ENCODE peak calls at places on chromosomes 1 and 21, in nine cellular contexts. J is IMR-90, V is adipocyte, S is endothelial cell of umbilical vein, N is neuronal stem cell, L is HCT116, E is K562, T is colonic mucosa, W is H9. P is an unnamed sample.

GRCh38 chr1:86703696-86704455 is 500 bp upstream of the SH3GLB1 start:
- DNase-seq in E (peak; percentile 11), T (peak; percentile 53), V (no peak), J (no peak), N (peak; percentile 41), S (peak; percentile 69), W (peak; percentile 57), L (no peak), P (peak; percentile 25)

GRCh38 chr21:37182222-37182621 is 84.9 kb downstream of the VPS26C start:
- DNase-seq in N (no peak), S (no peak), T (no peak), W (no peak), L (no peak), J (no peak), V (no peak), E (no peak), P (no peak)

GRCh38 chr1:226104671-226105121 is 42.2 kb downstream of the H3-3A start:
- DNase-seq in S (no peak), V (no peak), L (no peak), T (no peak), N (no peak), E (no peak), J (peak; percentile 52), W (no peak), P (no peak)

GRCh38 chr1:111417755-111418154 is 9.8 kb downstream of the OVGP1 start:
- DNase-seq in N (no peak), S (no peak), W (no peak), E (no peak), V (peak; percentile 65), J (peak; percentile 78), T (no peak), L (no peak), P (peak; percentile 72)

GRCh38 chr1:115077286-115077983 is 11.9 kb downstream of the TSPAN2 start:
- DNase-seq in E (no peak), W (no peak), S (no peak), N (no peak), L (no peak), T (no peak), V (peak; percentile 31), J (no peak), P (no peak)

GRCh38 chr1:93437976-93438605 is 9.8 kb upstream of the FNBP1L start:
- DNase-seq in W (no peak), V (peak; percentile 83), T (no peak), N (peak; percentile 11), S (peak; percentile 69), J (peak; percentile 65), L (no peak), E (peak; percentile 52), P (peak; percentile 47)

GRCh38 chr1:222104661-222105392 is 362.9 kb upstream of the DUSP10 start:
- DNase-seq in T (no peak), L (no peak), J (peak; percentile 34), E (no peak), S (no peak), N (no peak), V (no peak), W (no peak), P (no peak)

GRCh38 chr21:45488839-45489479 is 53.3 kb downstream of the SLC19A1 start:
- DNase-seq in T (no peak), W (peak; percentile 55), J (no peak), N (no peak), S (no peak), E (no peak), V (no peak), L (no peak), P (no peak)

GRCh38 chr1:201820413-201820812 is 8.5 kb upstream of the IPO9 start:
- DNase-seq in W (no peak), E (no peak), V (no peak), L (no peak), S (no peak), N (no peak), T (no peak), J (no peak), P (no peak)

GRCh38 chr1:55503663-55504305 is 288.6 kb upstream of the USP24 start:
- DNase-seq in N (no peak), E (no peak), S (no peak), L (no peak), W (no peak), V (peak; percentile 50), T (no peak), J (peak; percentile 83), P (peak; percentile 43)

GRCh38 chr1:9589144-9589718 is 520 bp downstream of the TMEM201 start:
- DNase-seq in N (no peak), T (peak; percentile 36), J (peak; percentile 23), L (no peak), E (peak; percentile 33), W (no peak), S (peak; percentile 44), V (peak; percentile 68), P (peak; percentile 32)

GRCh38 chr1:233496940-233497456 is 116.9 kb upstream of the KCNK1 start:
- DNase-seq in S (no peak), L (no peak), T (no peak), V (no peak), E (no peak), N (no peak), W (no peak), J (no peak), P (no peak)

GRCh38 chr1:205934788-205935187 is 8.5 kb downstream of the SLC26A9 start:
- DNase-seq in T (no peak), J (no peak), V (no peak), S (no peak), E (no peak), L (no peak), W (no peak), N (no peak), P (no peak)

GRCh38 chr1:27267153-27267552 is 32.7 kb downstream of the WDTC1 start:
- DNase-seq in S (no peak), T (peak; percentile 33), V (no peak), E (no peak), L (no peak), W (no peak), J (no peak), N (no peak), P (no peak)

GRCh38 chr1:234932106-234932505 is 196.5 kb downstream of the TOMM20 start:
- DNase-seq in V (no peak), E (no peak), L (no peak), N (no peak), J (no peak), W (no peak), T (peak; percentile 7), S (no peak), P (no peak)

GRCh38 chr21:45602106-45602505 is 41.4 kb upstream of the PCBP3 start:
- DNase-seq in S (no peak), N (no peak), J (no peak), L (no peak), W (no peak), T (no peak), E (no peak), V (no peak), P (no peak)

GRCh38 chr1:41496080-41497055 is 11.9 kb upstream of the EDN2 start:
- DNase-seq in E (peak; percentile 81), L (peak; percentile 73), V (peak; percentile 97), T (peak; percentile 80), N (peak; percentile 89), J (peak; percentile 83), S (peak; percentile 60), W (peak; percentile 91), P (peak; percentile 94)
- H3K9ac ChIP-seq in E (peak overlapping the region; percentile 86), L (peak overlapping the region; percentile 75), V (peak overlapping the region; percentile 71), T (peak overlapping the region; percentile 36), N (peak overlapping the region; percentile 27), J (peak overlapping the region; percentile 63), S (peak overlapping the region; percentile 73), W (no peak overlapping the region), P (peak overlapping the region; percentile 70)

GRCh38 chr1:1359668-1360468 is 1.5 kb upstream of the MXRA8 start:
- DNase-seq in S (no peak), L (no peak), E (no peak), T (peak; percentile 24), N (no peak), J (peak; percentile 68), W (no peak), V (peak; percentile 92), P (peak; percentile 64)
- H3K9ac ChIP-seq in S (no peak overlapping the region), L (peak overlapping the region; percentile 51), E (peak overlapping the region; percentile 54), T (peak overlapping the region; percentile 61), N (peak overlapping the region; percentile 78), J (peak overlapping the region; percentile 31), W (no peak overlapping the region), V (peak overlapping the region; percentile 100), P (peak overlapping the region; percentile 65)

GRCh38 chr1:180229483-180230415 is at the start of gene LHX4:
- DNase-seq in T (peak; percentile 49), W (peak; percentile 90), J (no peak), N (no peak), L (no peak), V (peak; percentile 49), E (peak; percentile 92), S (peak; percentile 26), P (peak; percentile 20)

GRCh38 chr1:180228648-180229482 is 1.2 kb upstream of the LHX4 start:
- DNase-seq in N (no peak), E (peak; percentile 39), T (no peak), W (no peak), S (no peak), L (no peak), V (no peak), J (no peak), P (no peak)

GRCh38 chr1:180231506-180232420 is 1.7 kb downstream of the LHX4 start:
- DNase-seq in N (no peak), S (peak; percentile 29), W (peak; percentile 76), E (no peak), T (peak; percentile 37), V (no peak), L (peak; percentile 53), J (peak; percentile 45), P (peak; percentile 46)

GRCh38 chr1:180230791-180231505 is 884 bp downstream of the LHX4 start:
- DNase-seq in V (peak; percentile 71), T (no peak), L (no peak), S (peak; percentile 34), J (peak; percentile 51), E (no peak), W (peak; percentile 74), N (no peak), P (peak; percentile 70)

GRCh38 chr1:180230416-180230790 is 339 bp downstream of the LHX4 start:
- DNase-seq in V (no peak), S (no peak), W (no peak), L (no peak), N (no peak), E (no peak), T (no peak), J (no peak), P (no peak)
- H3K9ac ChIP-seq in V (no peak overlapping the region), S (no peak overlapping the region), W (no peak overlapping the region), L (peak overlapping the region; percentile 46), N (peak overlapping the region; percentile 70), E (peak overlapping the region; percentile 66), T (no peak overlapping the region), J (peak overlapping the region; percentile 23), P (peak overlapping the region; percentile 2)

DNA sequence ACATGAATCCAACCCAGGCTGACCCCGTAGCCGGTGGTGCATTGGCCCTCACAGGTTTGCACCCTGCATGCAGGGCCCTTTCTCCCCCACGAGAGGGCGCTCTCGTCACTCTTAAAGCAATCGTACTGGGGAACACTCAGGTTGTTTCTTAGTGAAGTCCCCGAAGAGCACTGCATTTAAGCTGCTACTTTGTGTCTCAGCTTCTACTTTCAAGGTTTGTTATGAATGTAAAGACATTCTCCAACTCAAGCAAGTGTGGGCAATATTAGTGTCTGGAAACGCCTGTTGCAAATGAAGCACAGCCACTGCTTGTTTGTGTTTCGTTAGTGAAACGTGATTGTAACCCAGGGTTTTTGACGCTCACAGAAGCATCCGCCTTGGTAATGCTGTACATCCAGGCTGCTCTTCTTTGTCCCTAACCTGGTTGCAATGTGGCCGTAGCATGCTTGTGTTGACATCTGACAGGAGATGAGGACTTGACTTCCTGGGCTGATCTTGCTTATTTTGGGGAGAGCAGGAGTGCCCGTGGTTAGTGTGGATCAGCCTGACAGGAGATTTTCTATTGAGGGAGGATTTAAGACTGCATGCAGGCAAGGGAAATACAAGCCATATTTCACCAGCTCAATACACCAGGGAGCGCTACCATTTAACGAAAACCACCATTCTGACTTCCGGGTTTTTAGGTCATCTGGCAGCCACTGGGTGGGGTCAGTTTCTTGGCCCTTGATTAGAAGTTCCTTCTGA is 79.8 kb downstream of the ST6GALNAC3 start:
- DNase-seq in N (peak; percentile 78), W (peak; percentile 85), J (peak; percentile 49), V (peak; percentile 89), S (peak; percentile 81), T (peak; percentile 84), L (peak; percentile 50), E (peak; percentile 67), P (peak; percentile 57)
- H3K9ac ChIP-seq in N (no peak overlapping the region), W (no peak overlapping the region), J (no peak overlapping the region), V (peak overlapping the region; percentile 42), S (peak overlapping the region; percentile 29), T (peak overlapping the region; percentile 41), L (no peak overlapping the region), E (peak overlapping the region; percentile 0), P (no peak overlapping the region)